ENCODE peak calls at places on chromosomes 12 and 14, in five cellular contexts. T, Y, V, F and X are unnamed samples.

GRCh38 chr14:85475113-85475512 is 54.8 kb upstream of the FLRT2 start:
- DNase-seq in T (no peak), V (no peak), Y (no peak), F (no peak), X (peak; percentile 88)

GRCh38 chr14:23346693-23347405 is 5.8 kb downstream of the SLC22A17 start:
- DNase-seq in Y (no peak), F (no peak), T (peak; percentile 75), V (no peak), X (no peak)

GRCh38 chr12:123389560-123390351 is 5.8 kb downstream of the KMT5A start:
- DNase-seq in T (peak; percentile 89), Y (no peak), V (no peak), F (peak; percentile 83), X (peak; percentile 21)

GRCh38 chr12:12194206-12194605 is 72.6 kb downstream of the LRP6 start:
- DNase-seq in Y (no peak), F (no peak), V (no peak), T (no peak), X (no peak)

GRCh38 chr12:49336645-49337584 is at the start of gene C1QL4:
- DNase-seq in T (peak; percentile 95), V (peak; percentile 59), F (peak; percentile 96), Y (peak; percentile 78), X (peak; percentile 56)

GRCh38 chr12:2295941-2296461 is 243.2 kb downstream of the CACNA1C start:
- DNase-seq in Y (no peak), T (no peak), V (no peak), F (no peak), X (peak; percentile 72)

GRCh38 chr12:52713960-52714886 is 10.9 kb upstream of the KRT77 start:
- DNase-seq in T (no peak), Y (no peak), F (no peak), V (no peak), X (no peak)

GRCh38 chr12:66516133-66516532 is 162.7 kb downstream of the GRIP1 start:
- DNase-seq in F (no peak), Y (no peak), T (no peak), V (no peak), X (no peak)

GRCh38 chr14:49972840-49973239 is 80.0 kb downstream of the ARF6 start:
- DNase-seq in Y (peak; percentile 47), F (no peak), V (no peak), T (peak; percentile 85), X (peak; percentile 89)
- H3K4me3 ChIP-seq in Y (no peak overlapping the region), F (no peak overlapping the region), V (no peak overlapping the region), T (no peak overlapping the region), X (no peak overlapping the region)

GRCh38 chr14:97976861-97977260 is 1179.7 kb downstream of the VRK1 start:
- DNase-seq in T (peak; percentile 86), V (no peak), F (no peak), Y (no peak), X (no peak)
- H3K4me3 ChIP-seq in T (no peak overlapping the region), V (no peak overlapping the region), F (peak overlapping the region; percentile 46), Y (peak overlapping the region; percentile 6), X (no peak overlapping the region)

GRCh38 chr12:64780220-64780530 is 21.0 kb upstream of the GNS start:
- DNase-seq in V (no peak), F (no peak), Y (no peak), T (no peak), X (no peak)

GRCh38 chr12:64782181-64782580 is 23.0 kb upstream of the GNS start:
- DNase-seq in V (no peak), F (no peak), Y (no peak), T (no peak), X (no peak)

GRCh38 chr12:64779349-64779974 is 20.3 kb upstream of the GNS start:
- DNase-seq in T (no peak), F (no peak), Y (no peak), V (no peak), X (no peak)

GRCh38 chr12:64780531-64781373 is 21.5 kb upstream of the GNS start:
- DNase-seq in Y (peak; percentile 47), F (peak; percentile 81), V (no peak), T (peak; percentile 87), X (no peak)

DNA sequence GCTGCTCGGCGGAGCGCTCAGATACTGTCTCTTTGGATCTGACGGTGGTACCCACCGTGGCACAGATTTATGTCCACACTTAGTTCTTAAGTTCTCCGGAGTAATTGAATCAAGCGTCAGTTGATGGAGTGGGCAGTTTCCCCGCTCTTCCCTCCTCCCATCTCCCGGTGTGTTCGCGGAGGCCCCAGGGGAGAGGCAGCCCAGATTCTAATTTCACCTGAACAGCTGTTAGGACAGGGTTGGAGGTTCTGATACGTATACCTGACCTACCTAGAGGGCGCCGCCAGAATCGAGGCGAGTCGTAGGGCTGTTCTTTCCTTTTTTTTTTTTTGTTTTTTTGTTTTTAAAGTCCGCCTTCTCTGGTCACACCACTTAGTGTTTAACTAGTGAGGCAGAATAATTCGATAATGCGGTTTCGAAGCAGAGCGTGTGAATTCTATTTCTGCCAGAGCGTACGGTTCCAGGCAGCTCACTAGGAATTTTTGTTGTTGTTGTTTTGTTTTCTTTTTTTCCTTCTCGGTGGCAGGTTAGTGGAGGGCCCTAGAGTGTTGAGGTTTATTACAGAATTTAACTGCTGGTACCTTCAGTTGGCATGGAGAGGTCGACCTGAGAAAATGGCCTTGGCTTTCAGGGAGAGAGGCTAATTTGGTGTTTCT is 22.3 kb upstream of the GNS start:
- DNase-seq in T (no peak), V (no peak), F (no peak), Y (no peak), X (no peak)
- H3K4me3 ChIP-seq in T (peak overlapping the region; percentile 26), V (peak overlapping the region; percentile 69), F (peak overlapping the region; percentile 21), Y (peak overlapping the region; percentile 43), X (no peak overlapping the region)

GRCh38 chr12:94340568-94340967 is 119.1 kb downstream of the CEP83 start:
- DNase-seq in T (no peak), F (no peak), V (no peak), Y (no peak), X (no peak)
- H3K4me3 ChIP-seq in T (no peak overlapping the region), F (no peak overlapping the region), V (no peak overlapping the region), Y (no peak overlapping the region), X (no peak overlapping the region)

GRCh38 chr14:58777541-58777979 is 139.8 kb downstream of the DACT1 start:
- DNase-seq in Y (no peak), T (no peak), V (no peak), F (no peak), X (no peak)
- H3K4me3 ChIP-seq in Y (no peak overlapping the region), T (no peak overlapping the region), V (no peak overlapping the region), F (no peak overlapping the region), X (no peak overlapping the region)

GRCh38 chr12:54560374-54560858 is 11.0 kb downstream of the PDE1B start:
- DNase-seq in T (peak; percentile 97), Y (peak; percentile 95), V (peak; percentile 96), F (peak; percentile 98), X (peak; percentile 72)
- H3K4me3 ChIP-seq in T (no peak overlapping the region), Y (peak overlapping the region; percentile 29), V (peak overlapping the region; percentile 70), F (peak overlapping the region; percentile 44), X (peak overlapping the region; percentile 57)

DNA sequence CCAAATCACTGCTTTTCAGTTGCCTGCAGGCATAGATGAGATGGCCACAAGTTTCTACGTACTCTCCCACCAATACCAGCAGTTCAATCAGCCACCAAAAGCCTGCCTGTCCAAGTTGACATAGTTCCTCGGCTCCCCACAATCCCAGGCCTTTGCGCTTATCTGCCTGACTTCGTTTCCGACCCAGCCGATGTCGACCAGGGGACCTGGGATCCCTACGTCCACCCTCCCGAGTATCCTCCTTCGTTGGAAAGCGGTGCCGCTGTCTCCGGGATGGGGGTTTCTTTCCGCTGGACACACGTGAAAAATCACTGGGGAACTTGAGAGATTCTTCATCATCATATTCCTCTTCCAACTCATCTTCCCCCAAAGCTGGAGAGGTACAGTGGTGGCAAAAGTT is 1.6 kb downstream of the DNAJC14 start:
- DNase-seq in F (no peak), Y (no peak), T (no peak), V (no peak), X (no peak)
- H3K4me3 ChIP-seq in F (no peak overlapping the region), Y (no peak overlapping the region), T (no peak overlapping the region), V (no peak overlapping the region), X (peak overlapping the region; percentile 9)

DNA sequence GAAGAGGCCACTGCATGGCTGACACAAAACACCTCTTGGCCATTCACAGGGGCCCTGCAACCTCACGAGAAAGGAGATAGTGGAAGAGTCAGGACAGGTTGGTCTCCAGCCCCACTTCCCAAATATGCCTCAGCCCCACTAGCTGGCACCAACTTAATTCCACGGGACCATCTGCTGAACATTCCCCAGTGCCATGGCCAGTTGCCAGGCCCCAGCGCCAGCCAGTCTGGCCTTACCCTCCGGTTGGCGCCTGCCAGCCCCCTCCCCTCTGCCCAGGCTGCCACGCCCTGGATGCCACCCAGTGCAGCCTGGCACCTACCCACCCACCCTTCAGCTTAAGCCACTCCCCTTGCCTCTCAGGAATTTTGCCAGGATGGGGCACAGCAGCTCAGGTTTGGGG is 21.2 kb upstream of the HSPB8 start:
- DNase-seq in T (no peak), Y (no peak), V (no peak), F (peak; percentile 88), X (no peak)
- H3K4me3 ChIP-seq in T (no peak overlapping the region), Y (no peak overlapping the region), V (no peak overlapping the region), F (no peak overlapping the region), X (no peak overlapping the region)